ENCODE peak calls at places on chromosome 10, in four cellular contexts. S, Y, B and G are unnamed samples.

GRCh38 chr10:26486304-26486703 is 48.2 kb downstream of the APBB1IP start:
- ATAC-seq in S (peak; percentile 66), Y (peak; percentile 59), B (peak; percentile 85), G (peak; percentile 74)

GRCh38 chr10:60848680-60849079 is 70.4 kb downstream of the CDK1 start:
- ATAC-seq in S (peak; percentile 60), Y (peak; percentile 76), B (no peak), G (no peak)

GRCh38 chr10:84294766-84295447 is 33.5 kb upstream of the CCSER2 start:
- ATAC-seq in S (no peak), Y (no peak), B (no peak), G (no peak)

GRCh38 chr10:26367771-26368170 is 70.4 kb upstream of the APBB1IP start:
- ATAC-seq in S (no peak), Y (no peak), B (peak; percentile 34), G (no peak)

GRCh38 chr10:5789626-5790025 is 23.6 kb downstream of the GDI2 start:
- ATAC-seq in S (no peak), Y (no peak), B (no peak), G (no peak)

GRCh38 chr10:5833814-5834213 is 20.6 kb upstream of the GDI2 start:
- ATAC-seq in S (peak; percentile 73), Y (no peak), B (no peak), G (no peak)

GRCh38 chr10:75234683-75235374 is 928 bp downstream of the COMTD1 start:
- ATAC-seq in S (no peak), Y (peak; percentile 25), B (peak; percentile 37), G (no peak)

GRCh38 chr10:18293536-18294510 is 153.6 kb downstream of the CACNB2 start:
- ATAC-seq in S (peak; percentile 44), Y (no peak), B (no peak), G (no peak)

GRCh38 chr10:73816917-73817729 is 5.7 kb upstream of the NDST2 start:
- ATAC-seq in S (no peak), Y (no peak), B (no peak), G (no peak)

GRCh38 chr10:48770558-48771089 is 86.0 kb downstream of the WDFY4 start:
- ATAC-seq in S (no peak), Y (no peak), B (no peak), G (no peak)

GRCh38 chr10:29469481-29470354 is 165.1 kb downstream of the SVIL start:
- ATAC-seq in S (no peak), Y (no peak), B (no peak), G (no peak)

GRCh38 chr10:30591249-30591670 is 38.3 kb downstream of the LYZL2 start:
- ATAC-seq in S (peak; percentile 66), Y (peak; percentile 62), B (peak; percentile 83), G (peak; percentile 65)

GRCh38 chr10:34113504-34114225 is 701.4 kb downstream of the PARD3 start:
- ATAC-seq in S (no peak), Y (no peak), B (no peak), G (no peak)

GRCh38 chr10:88901610-88902327 is 21.7 kb downstream of the STAMBPL1 start:
- ATAC-seq in S (no peak), Y (no peak), B (no peak), G (no peak)

GRCh38 chr10:103451091-103451801 is 924 bp downstream of the CALHM2 start:
- ATAC-seq in S (peak; percentile 74), Y (peak; percentile 48), B (peak; percentile 38), G (peak; percentile 70)

GRCh38 chr10:131726460-131726861 is 174.3 kb upstream of the PPP2R2D start:
- ATAC-seq in S (peak; percentile 62), Y (no peak), B (no peak), G (peak; percentile 26)

GRCh38 chr10:110044681-110045080 is 36.9 kb downstream of the ADD3 start:
- ATAC-seq in S (no peak), Y (no peak), B (no peak), G (no peak)

GRCh38 chr10:95791425-95791979 is 35.5 kb downstream of the ENTPD1 start:
- ATAC-seq in S (no peak), Y (no peak), B (no peak), G (no peak)

GRCh38 chr10:95792211-95792780 is 36.3 kb downstream of the ENTPD1 start:
- ATAC-seq in S (no peak), Y (no peak), B (no peak), G (no peak)

GRCh38 chr10:95793401-95794045 is 37.6 kb downstream of the ENTPD1 start:
- ATAC-seq in S (peak; percentile 62), Y (no peak), B (no peak), G (no peak)

GRCh38 chr10:95794195-95794594 is 38.2 kb downstream of the ENTPD1 start:
- ATAC-seq in S (no peak), Y (no peak), B (no peak), G (no peak)

DNA sequence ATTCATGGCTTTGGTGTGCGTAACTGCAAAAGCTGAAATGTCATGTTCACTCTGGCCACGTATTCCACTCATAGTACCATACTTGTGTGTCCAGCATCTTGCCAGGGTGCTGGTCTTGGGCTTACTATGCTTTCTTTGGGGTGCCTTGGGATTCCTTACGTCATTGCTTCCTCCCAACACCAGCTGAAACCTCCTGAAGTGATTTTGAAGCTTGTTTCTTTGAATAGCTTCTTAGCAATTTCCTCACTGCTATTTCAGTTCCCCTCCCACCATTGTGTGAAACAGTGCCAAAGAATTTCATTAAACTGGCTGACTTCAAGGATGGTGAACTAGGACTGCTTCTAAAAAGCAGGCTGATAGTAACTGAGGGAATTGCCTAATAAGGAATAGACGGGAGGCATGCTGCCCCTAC is 36.9 kb downstream of the ENTPD1 start:
- ATAC-seq in S (peak; percentile 93), Y (peak; percentile 75), B (no peak), G (peak; percentile 85)
- TF ChIP-seq POLR2A in S (no peak), Y (no peak), B (no peak), G (no peak)

GRCh38 chr10:42992156-42992956 is 84.5 kb upstream of the RET start:
- ATAC-seq in S (no peak), Y (no peak), B (no peak), G (no peak)
- TF ChIP-seq POLR2A in S (no peak), Y (no peak), B (no peak), G (no peak)

GRCh38 chr10:68901106-68901927 is at the start of gene DDX50:
- ATAC-seq in S (peak; percentile 99), Y (peak; percentile 99), B (peak; percentile 98), G (peak; percentile 99)
- TF ChIP-seq POLR2A in S (no peak), Y (peak; percentile 77), B (peak; percentile 83), G (peak; percentile 43)

DNA sequence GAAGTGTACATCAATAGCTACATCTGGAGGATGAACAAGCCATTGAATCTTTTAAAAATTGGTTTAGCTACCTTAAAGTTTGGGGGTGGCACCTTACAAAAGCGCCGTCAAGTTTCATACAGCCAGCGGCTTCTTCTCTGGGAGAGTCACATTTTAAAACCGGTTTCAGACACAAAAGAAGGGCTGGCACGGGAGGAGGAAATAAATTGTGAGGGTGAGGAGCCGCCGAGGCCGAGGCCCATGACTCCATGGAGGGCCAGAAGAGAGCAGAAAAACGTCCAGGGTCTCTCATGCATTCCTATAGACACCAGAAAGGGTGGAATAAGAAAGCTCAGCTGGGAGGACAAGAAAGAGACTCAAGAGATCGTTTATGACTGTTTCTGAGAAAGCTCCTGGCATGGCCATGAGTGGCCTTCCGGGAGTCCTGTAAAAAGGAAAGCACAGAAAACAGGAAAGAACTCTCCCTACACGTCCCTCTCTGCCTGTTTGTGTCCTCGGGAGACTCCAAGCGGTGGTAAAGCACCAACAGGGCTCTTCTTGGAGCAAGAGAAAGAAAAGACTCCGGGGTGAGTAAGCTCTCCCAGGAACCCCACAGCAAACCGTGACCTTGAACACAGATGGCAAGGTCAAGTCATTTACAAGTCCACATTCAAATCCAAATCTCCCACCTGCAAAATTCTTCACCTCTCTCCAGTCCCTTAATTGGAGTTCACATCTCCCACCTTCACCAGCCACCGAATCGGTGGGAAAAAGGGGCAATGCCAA is 1.8 kb downstream of the FRAT2 start:
- ATAC-seq in S (peak; percentile 63), Y (peak; percentile 54), B (peak; percentile 4), G (no peak)
- TF ChIP-seq POLR2A in S (no peak), Y (no peak), B (no peak), G (no peak)

GRCh38 chr10:119103687-119104652 is at the start of gene DENND10:
- ATAC-seq in S (peak; percentile 92), Y (peak; percentile 86), B (peak; percentile 92), G (peak; percentile 87)
- TF ChIP-seq POLR2A in S (no peak), Y (peak; percentile 87), B (peak; percentile 98), G (peak; percentile 60)

DNA sequence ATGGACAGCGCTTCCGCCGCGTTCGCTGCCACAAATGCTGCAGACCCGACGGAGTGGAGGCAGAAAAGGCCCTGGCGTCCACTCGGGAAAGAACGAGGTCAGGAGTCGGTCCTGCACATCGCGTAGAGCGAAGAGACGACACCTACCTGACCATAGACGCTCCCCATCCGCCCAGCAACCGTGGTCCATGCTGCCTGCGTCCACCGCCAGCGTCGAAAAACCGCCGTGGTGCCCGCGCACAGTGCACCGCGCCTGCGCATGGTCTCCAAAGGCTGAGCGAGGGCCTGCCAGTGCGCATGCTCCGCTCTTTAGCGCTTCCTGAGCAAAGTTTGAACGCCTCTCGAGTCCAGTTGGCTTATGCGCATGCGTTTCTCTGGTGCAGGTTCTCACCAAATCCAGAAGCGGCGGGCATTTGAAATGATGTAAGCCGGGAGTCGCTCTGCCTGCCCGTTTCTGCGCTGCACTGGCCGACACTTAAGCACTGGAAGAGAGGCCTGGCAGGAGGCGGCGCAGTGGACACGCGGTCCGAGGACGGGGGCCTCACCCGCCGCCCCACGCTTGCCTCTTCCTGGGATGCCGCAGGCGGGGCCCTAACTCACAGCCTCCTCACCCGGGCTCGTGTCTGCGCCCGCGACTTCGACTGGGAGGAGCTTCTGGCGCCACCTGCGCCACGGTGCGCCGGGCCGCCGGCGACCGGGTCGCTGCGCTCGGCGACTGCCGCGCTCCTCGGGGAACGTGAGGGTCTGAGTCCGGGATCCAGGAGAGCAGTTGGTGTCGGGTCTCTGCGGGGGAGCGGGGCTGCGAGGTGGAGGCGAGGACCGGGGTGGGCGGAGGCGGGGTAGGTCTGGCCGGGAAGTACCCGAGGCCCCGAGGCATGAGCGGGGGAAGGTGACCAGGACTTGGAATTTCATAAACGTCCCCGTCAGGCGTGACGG is at the start of gene FAM24B:
- ATAC-seq in S (peak; percentile 99), Y (peak; percentile 92), B (peak; percentile 93), G (peak; percentile 98)
- TF ChIP-seq POLR2A in S (no peak), Y (no peak), B (peak; percentile 89), G (no peak)

DNA sequence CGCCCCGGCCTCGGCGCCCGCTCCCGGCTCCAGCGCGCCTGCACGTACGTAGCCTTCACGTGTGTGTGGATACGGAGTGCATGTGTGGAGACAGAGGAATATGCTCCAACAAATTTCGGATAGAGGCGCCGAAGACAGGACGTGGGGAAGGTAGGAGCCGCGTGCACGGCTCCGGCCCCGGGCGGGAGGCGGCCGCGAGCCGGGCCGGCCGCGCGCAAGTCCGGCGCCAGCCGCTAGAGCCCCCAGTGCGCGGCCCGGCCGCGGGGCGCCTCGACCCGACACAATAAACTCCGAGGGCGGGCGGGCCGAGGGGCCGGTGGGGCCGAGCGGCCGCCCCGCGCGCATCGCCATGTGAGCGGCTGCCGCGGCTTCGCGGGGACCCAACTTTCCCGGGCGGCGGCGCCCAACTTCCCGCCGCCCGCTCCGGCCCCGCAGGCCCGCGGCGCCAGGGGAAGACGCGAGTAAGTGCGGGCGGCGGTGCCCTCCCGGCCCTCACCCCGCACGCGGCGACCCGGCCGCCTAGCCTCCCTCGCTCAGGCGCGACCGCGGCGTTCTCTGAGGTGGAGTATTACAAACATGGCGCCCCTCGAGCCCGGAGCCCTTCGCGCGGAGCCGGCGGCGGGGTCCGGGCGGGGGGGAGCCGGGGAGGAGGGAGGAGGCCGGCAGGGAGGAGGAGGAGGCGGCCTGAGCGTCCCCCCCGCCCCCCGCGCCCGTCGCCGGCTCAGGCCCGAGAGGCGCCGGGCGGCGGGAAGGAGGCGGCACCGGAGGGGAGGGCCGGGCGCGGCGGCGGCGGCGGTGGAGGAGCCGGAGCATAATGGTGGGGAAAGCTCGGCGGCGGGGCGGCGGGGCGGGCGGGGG is at the start of gene ZMYND11:
- ATAC-seq in S (peak; percentile 74), Y (peak; percentile 74), B (peak; percentile 38), G (peak; percentile 88)
- TF ChIP-seq POLR2A in S (no peak), Y (peak; percentile 29), B (peak; percentile 53), G (peak; percentile 43)